ENCODE peak calls at places on chromosomes 6 and 20, in nine cellular contexts. I is hepatocyte; N is GM23248; D is psoas muscle; O is CD4-positive, CD25-positive, alpha-beta regulatory T cell; Z is AG09309; Q is mesenchymal stem cell; P is coronary artery; H is CD8-positive, alpha-beta T cell. M is an unnamed sample.

GRCh38 chr6:109420751-109421150 is 19.7 kb downstream of the PPIL6 start:
- DNase-seq in Z (no peak), O (no peak), Q (no peak), H (no peak), N (no peak), D (no peak), P (no peak), I (no peak), M (no peak)

GRCh38 chr6:150894935-150895686 is 29.6 kb downstream of the MTHFD1L start:
- DNase-seq in P (peak), N (peak), D (no peak), H (no peak), Z (no peak), I (peak), O (peak), Q (peak), M (no peak)

GRCh38 chr6:39300739-39301138 is 13.5 kb downstream of the KCNK17 start:
- DNase-seq in Z (no peak), D (no peak), P (no peak), Q (no peak), O (no peak), I (no peak), H (no peak), N (no peak), M (no peak)

GRCh38 chr6:163646133-163646532 is 231.6 kb downstream of the QKI start:
- DNase-seq in Z (no peak), D (no peak), P (no peak), N (no peak), Q (no peak), I (no peak), H (no peak), O (no peak), M (peak)

GRCh38 chr6:143279385-143279784 is 171.1 kb downstream of the ADAT2 start:
- DNase-seq in Q (peak), I (peak), N (peak), D (no peak), P (no peak), Z (no peak), H (no peak), O (peak), M (no peak)

GRCh38 chr20:4006640-4007039 is 8.7 kb downstream of the RNF24 start:
- DNase-seq in D (peak), Q (peak), Z (no peak), H (no peak), P (peak), O (no peak), I (no peak), N (peak), M (peak)

GRCh38 chr20:50438986-50439407 is 71.2 kb upstream of the PTPN1 start:
- DNase-seq in D (no peak), P (no peak), O (no peak), N (peak), H (no peak), I (peak), Z (peak), Q (peak), M (peak)

GRCh38 chr6:89834884-89835792 is 5.5 kb downstream of the CASP8AP2 start:
- DNase-seq in N (peak), P (peak), I (no peak), Q (no peak), Z (no peak), H (peak), D (no peak), O (peak), M (no peak)

GRCh38 chr6:52511572-52512151 is 65.2 kb downstream of the TRAM2 start:
- DNase-seq in Q (peak), Z (no peak), D (no peak), I (no peak), H (no peak), O (no peak), N (peak), P (no peak), M (no peak)

GRCh38 chr20:41078329-41078728 is 49.7 kb downstream of the TOP1 start:
- DNase-seq in Q (peak), D (no peak), N (peak), H (no peak), O (peak), I (peak), Z (peak), P (no peak), M (no peak)

GRCh38 chr6:134787261-134787871 is 162.5 kb downstream of the ALDH8A1 start:
- DNase-seq in D (no peak), H (no peak), I (no peak), P (no peak), Q (peak), Z (no peak), O (no peak), N (peak), M (no peak)

GRCh38 chr6:102950967-102951366 is 1557.5 kb downstream of the GRIK2 start:
- DNase-seq in Z (no peak), I (no peak), Q (no peak), D (no peak), P (no peak), H (no peak), O (no peak), N (no peak), M (no peak)

GRCh38 chr6:158031445-158032353 is 50.0 kb downstream of the SYNJ2 start:
- DNase-seq in P (peak), D (peak), Q (peak), O (peak), I (peak), H (peak), Z (peak), N (peak), M (peak)

DNA sequence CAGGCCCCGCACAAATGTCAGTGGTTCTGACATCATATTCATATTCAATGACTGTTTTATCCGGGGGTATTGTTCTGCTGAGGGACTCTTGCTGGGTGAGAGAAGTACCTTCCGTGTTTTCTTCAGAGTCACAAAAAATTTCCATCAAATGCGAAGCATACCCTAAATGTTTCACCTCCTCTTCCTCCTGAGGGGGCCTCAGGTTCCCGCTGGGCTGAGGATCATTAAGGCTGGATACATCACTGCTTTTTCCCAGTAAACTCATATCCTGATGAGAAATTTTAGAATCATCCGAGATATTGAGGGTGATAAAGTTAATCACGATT is 42.8 kb downstream of the IL20RA start:
- DNase-seq in O (no peak), N (no peak), H (no peak), Z (no peak), D (no peak), Q (no peak), I (no peak), P (no peak), M (no peak)
- H3K4me3 ChIP-seq in O (no peak), N (no peak), H (no peak), Z (no peak), D (no peak), Q (no peak), I (no peak), P (no peak), M (no peak)

GRCh38 chr6:161740486-161740885 is 466.6 kb upstream of the AGPAT4 start:
- DNase-seq in N (no peak), Z (no peak), I (no peak), P (no peak), D (no peak), O (no peak), H (no peak), Q (no peak), M (no peak)

GRCh38 chr6:161736341-161736740 is 462.5 kb upstream of the AGPAT4 start:
- DNase-seq in D (no peak), P (no peak), Z (no peak), I (no peak), H (no peak), Q (no peak), O (no peak), N (no peak), M (no peak)

DNA sequence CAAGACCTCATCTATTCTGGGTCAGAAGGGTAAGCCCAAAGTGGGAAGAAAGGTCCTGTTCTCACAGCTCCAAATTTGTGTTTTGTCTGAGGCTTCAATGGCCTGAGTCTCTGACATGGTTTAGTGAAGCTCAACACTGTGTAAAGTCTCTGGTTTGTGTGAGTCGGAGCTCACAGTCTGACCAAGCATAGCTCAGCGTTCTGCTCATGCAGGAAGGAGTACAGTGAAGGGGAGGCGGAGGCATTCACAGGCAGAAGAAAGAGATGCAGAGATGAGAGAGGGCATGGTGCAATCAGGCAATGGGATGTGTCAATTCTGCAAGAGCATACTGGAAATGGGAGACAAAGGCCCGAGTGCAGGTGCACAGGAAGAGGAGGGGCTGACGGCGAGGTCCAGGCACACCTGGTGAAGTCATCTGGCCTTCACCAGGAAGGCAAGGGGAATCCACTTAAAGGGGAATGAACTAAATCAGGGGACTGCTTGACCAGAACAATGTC is 463.0 kb upstream of the AGPAT4 start:
- DNase-seq in I (no peak), H (no peak), P (no peak), N (peak), Z (no peak), D (no peak), O (no peak), Q (no peak), M (no peak)
- H3K4me3 ChIP-seq in I (no peak), H (no peak), P (no peak), N (no peak), Z (no peak), D (no peak), O (no peak), Q (no peak), M (no peak)

DNA sequence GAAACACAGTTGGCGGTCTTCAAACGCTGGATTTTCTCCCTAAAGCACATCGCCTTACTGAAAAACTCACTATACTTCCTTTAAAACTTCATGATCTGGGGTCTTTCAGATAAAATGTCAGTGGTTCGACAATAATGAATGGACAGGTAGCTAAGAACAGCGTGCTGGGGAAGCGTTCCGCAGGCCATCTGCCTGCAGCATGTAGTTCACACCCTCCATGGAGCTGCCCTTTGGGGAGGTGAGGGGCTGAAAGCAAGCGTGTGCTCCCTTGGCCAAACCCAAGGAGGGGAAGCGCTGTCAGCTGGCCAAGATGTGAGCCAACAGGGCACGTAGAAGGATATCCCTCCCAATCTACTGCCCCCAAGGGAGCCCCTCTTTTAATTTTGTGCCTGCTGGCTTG is 20.8 kb downstream of the MYLK4 start:
- DNase-seq in O (no peak), I (no peak), N (no peak), Q (no peak), D (no peak), P (no peak), H (no peak), Z (no peak), M (no peak)
- H3K4me3 ChIP-seq in O (no peak), I (no peak), N (no peak), Q (no peak), D (no peak), P (no peak), H (no peak), Z (no peak), M (no peak)

GRCh38 chr6:137283080-137283479 is 63.9 kb upstream of the IFNGR1 start:
- DNase-seq in N (no peak), O (no peak), D (no peak), Z (no peak), Q (no peak), I (no peak), H (no peak), P (no peak), M (no peak)

GRCh38 chr6:137277971-137278602 is 58.9 kb upstream of the IFNGR1 start:
- DNase-seq in Z (no peak), O (no peak), I (peak), P (no peak), H (no peak), N (peak), D (no peak), Q (peak), M (no peak)

GRCh38 chr6:137286368-137286767 is 67.2 kb upstream of the IFNGR1 start:
- DNase-seq in N (no peak), H (no peak), P (no peak), Z (no peak), Q (no peak), O (no peak), I (no peak), D (no peak), M (no peak)

GRCh38 chr6:137283940-137284910 is 65.0 kb upstream of the IFNGR1 start:
- DNase-seq in D (no peak), I (no peak), P (no peak), Q (no peak), O (peak), Z (no peak), N (no peak), H (no peak), M (no peak)

DNA sequence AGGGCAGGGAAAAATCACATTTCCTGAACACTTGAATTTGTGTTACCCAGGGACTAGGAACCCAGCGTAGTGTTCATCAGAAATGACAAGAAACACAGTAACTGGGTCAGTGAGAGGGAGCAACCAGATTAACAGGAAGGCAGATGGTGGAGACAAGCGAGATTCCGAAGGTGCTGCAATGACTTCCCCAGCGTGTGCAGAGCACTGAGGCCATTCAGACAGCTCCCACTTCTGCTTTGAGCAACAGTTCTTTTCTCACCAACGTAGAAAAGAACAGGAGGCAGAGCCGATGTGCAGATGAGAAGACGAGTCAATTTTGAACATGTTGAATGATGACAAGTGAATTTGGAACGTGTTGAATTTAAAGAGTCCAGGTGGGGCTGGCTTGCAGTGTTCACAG is 63.1 kb upstream of the IFNGR1 start:
- DNase-seq in D (no peak), Q (no peak), N (no peak), H (no peak), O (no peak), P (no peak), I (no peak), Z (no peak), M (no peak)
- H3K4me3 ChIP-seq in D (no peak), Q (no peak), N (no peak), H (no peak), O (no peak), P (no peak), I (no peak), Z (no peak), M (no peak)

GRCh38 chr6:6614965-6615304 is 26.4 kb downstream of the LY86 start:
- DNase-seq in I (no peak), D (no peak), O (peak), Q (no peak), P (no peak), H (no peak), Z (no peak), N (no peak), M (no peak)

GRCh38 chr6:6610031-6610591 is 21.6 kb downstream of the LY86 start:
- DNase-seq in Z (no peak), O (peak), P (no peak), D (no peak), I (no peak), N (no peak), H (peak), Q (no peak), M (no peak)

GRCh38 chr6:6611486-6611885 is 23.0 kb downstream of the LY86 start:
- DNase-seq in P (no peak), Q (no peak), N (no peak), D (no peak), I (no peak), Z (no peak), H (no peak), O (no peak), M (no peak)

GRCh38 chr6:6614096-6614964 is 25.8 kb downstream of the LY86 start:
- DNase-seq in H (no peak), P (no peak), Q (no peak), N (peak), O (peak), D (no peak), I (no peak), Z (no peak), M (no peak)

DNA sequence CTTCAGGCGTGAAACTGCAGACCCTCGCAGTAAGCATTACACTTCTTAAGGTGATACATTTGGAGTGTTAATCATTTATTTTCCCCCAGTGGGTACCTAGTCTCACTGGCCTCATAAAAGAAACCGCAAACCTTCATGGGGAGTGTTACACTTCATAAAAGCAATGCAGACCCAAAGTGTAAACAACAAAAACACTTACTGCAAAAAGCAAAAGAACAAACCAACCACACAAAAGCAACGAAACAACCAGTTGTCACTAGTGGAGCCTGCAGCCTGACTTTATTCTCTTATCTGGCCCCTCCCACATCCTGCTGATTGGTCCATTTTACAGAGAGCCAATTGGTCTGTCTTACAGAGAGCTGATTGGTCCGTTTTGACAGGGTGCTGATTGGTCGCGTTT is 23.8 kb downstream of the LY86 start:
- DNase-seq in Q (no peak), I (no peak), N (no peak), D (no peak), O (no peak), P (no peak), H (no peak), Z (no peak), M (no peak)
- H3K4me3 ChIP-seq in Q (no peak), I (no peak), N (no peak), D (no peak), O (no peak), P (no peak), H (no peak), Z (no peak), M (no peak)